ENCODE peak calls at places on chromosomes 2 and 18, in five cellular contexts. Y is right lobe of liver, W is psoas muscle, C is sigmoid colon, J is upper lobe of right lung. F is an unnamed sample.

GRCh38 chr18:13797157-13797611 is 26.8 kb upstream of the MC5R start:
- DNase-seq in Y (no peak), C (no peak), W (no peak), J (no peak), F (no peak)

GRCh38 chr2:100245681-100246080 is 76.6 kb downstream of the LONRF2 start:
- DNase-seq in W (no peak), C (no peak), Y (no peak), J (no peak), F (no peak)

GRCh38 chr18:23337599-23338444 is 115.3 kb upstream of the RIOK3 start:
- DNase-seq in J (no peak), W (no peak), C (no peak), Y (no peak), F (no peak)

GRCh38 chr2:45345331-45346305 is 265.4 kb downstream of the SRBD1 start:
- DNase-seq in Y (no peak), J (no peak), W (no peak), C (no peak), F (peak; percentile 71)

GRCh38 chr18:48926420-48926857 is 24.3 kb downstream of the SMAD7 start:
- DNase-seq in Y (peak; percentile 85), C (no peak), J (no peak), W (no peak), F (no peak)

GRCh38 chr2:98170076-98170475 is 83.1 kb downstream of the VWA3B start:
- DNase-seq in J (no peak), C (no peak), W (no peak), Y (no peak), F (peak; percentile 9)

GRCh38 chr2:127721978-127722355 is 20.7 kb downstream of the SFT2D3 start:
- DNase-seq in W (no peak), J (no peak), Y (no peak), C (no peak), F (no peak)

GRCh38 chr2:136171223-136171622 is 53.3 kb upstream of the CXCR4 start:
- DNase-seq in C (no peak), J (no peak), W (no peak), Y (no peak), F (no peak)

GRCh38 chr18:63741769-63742168 is 33.4 kb upstream of the SERPINB7 start:
- DNase-seq in J (no peak), Y (no peak), W (no peak), C (no peak), F (no peak)
- TF ChIP-seq CTCF in J (no peak), Y (peak; percentile 44), W (no peak), C (no peak), F (peak; percentile 68)

DNA sequence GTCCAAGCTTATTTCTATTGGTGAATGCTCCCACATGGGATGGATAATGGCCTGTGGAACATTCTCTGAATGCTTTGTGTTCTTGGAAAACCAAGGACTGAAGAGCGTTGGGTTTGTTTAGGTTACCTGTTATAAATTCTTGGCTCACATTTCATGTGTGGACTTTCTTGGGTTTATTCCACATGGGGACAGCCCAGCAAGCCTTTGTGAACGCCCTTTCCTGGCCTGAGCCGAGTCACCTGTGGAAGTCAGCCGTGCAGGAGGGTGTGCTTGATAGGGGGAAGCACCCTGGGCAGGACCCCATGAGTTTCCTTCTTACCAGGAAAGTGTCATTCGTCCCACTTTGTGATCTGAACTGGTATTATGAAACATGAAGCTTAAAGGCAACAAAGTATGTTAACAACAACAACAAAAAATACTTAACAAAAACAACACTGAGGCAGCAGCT is 4.1 kb downstream of the RAB31 start:
- DNase-seq in Y (no peak), C (peak; percentile 52), W (no peak), J (no peak), F (no peak)
- H3K27ac ChIP-seq in Y (no peak overlapping the region), C (peak overlapping the region; percentile 98), W (no peak overlapping the region), J (peak overlapping the region; percentile 86), F (no peak overlapping the region)

GRCh38 chr18:43013489-43013888 is 102.0 kb downstream of the RIT2 start:
- DNase-seq in Y (no peak), W (no peak), J (no peak), C (no peak), F (no peak)
- H3K4me3 ChIP-seq in Y (no peak overlapping the region), W (no peak overlapping the region), J (no peak overlapping the region), C (no peak overlapping the region), F (no peak overlapping the region)

GRCh38 chr2:12183032-12183431 is 436.6 kb downstream of the LPIN1 start:
- DNase-seq in J (no peak), Y (no peak), W (no peak), C (no peak), F (no peak)
- TF ChIP-seq CTCF in J (no peak), Y (no peak), W (no peak), C (no peak), F (no peak)